ENCODE peak calls at places on chromosome 22, in six cellular contexts. K, G, S, A, V and E are unnamed samples. For H3K4me1, the result is how much of the 10 kb centered on the place peaks cover.

GRCh38 chr22:31969789-31970489 is 25.6 kb downstream of the YWHAH start:
- DNase-seq in K (peak), G (peak), S (peak), A (peak), V (peak), E (peak)

GRCh38 chr22:23218867-23219251 is 38.5 kb downstream of the BCR start:
- DNase-seq in K (peak), G (no peak), S (peak), A (no peak), V (peak), E (no peak)

GRCh38 chr22:17366830-17367229 is 2.4 kb upstream of the CECR2 start:
- DNase-seq in K (no peak), G (peak), S (peak), A (peak), V (no peak), E (no peak)

GRCh38 chr22:27775698-27776409 is 25.7 kb downstream of the MN1 start:
- DNase-seq in K (no peak), G (peak), S (no peak), A (no peak), V (no peak), E (no peak)

GRCh38 chr22:16658068-16658467 is 65.5 kb upstream of the CCT8L2 start:
- DNase-seq in K (no peak), G (no peak), S (no peak), A (no peak), V (no peak), E (no peak)

GRCh38 chr22:36510384-36510783 is 3.5 kb upstream of the FOXRED2 start:
- DNase-seq in K (no peak), G (no peak), S (peak), A (no peak), V (no peak), E (no peak)

GRCh38 chr22:42270178-42270511 is 308 bp downstream of the TCF20 start:
- DNase-seq in K (no peak), G (no peak), S (no peak), A (peak), V (peak), E (no peak)

GRCh38 chr22:37100589-37101127 is 8.9 kb downstream of the TMPRSS6 start:
- DNase-seq in K (no peak), G (no peak), S (no peak), A (no peak), V (no peak), E (no peak)

GRCh38 chr22:37930270-37930951 is 23.0 kb downstream of the C22orf23 start:
- DNase-seq in K (no peak), G (no peak), S (peak), A (no peak), V (peak), E (no peak)

GRCh38 chr22:41856484-41856883 is 23.6 kb downstream of the SREBF2 start:
- DNase-seq in K (no peak), G (no peak), S (no peak), A (no peak), V (no peak), E (no peak)

GRCh38 chr22:38258895-38259294 is 13.9 kb downstream of the TMEM184B start:
- DNase-seq in K (no peak), G (no peak), S (peak), A (no peak), V (peak), E (no peak)

GRCh38 chr22:29702931-29703594 is 16.7 kb upstream of the CABP7 start:
- DNase-seq in K (peak), G (no peak), S (no peak), A (no peak), V (no peak), E (no peak)

GRCh38 chr22:38104084-38104483 is 6.4 kb downstream of the BAIAP2L2 start:
- DNase-seq in K (no peak), G (no peak), S (no peak), A (peak), V (no peak), E (no peak)

GRCh38 chr22:19105867-19106802 is 16.1 kb downstream of the DGCR2 start:
- DNase-seq in K (peak), G (no peak), S (no peak), A (no peak), V (peak), E (no peak)

GRCh38 chr22:37633693-37634504 is 5.6 kb upstream of the SH3BP1 start:
- DNase-seq in K (peak), G (peak), S (peak), A (no peak), V (peak), E (no peak)

GRCh38 chr22:38290347-38290746 is 17.5 kb upstream of the TMEM184B start:
- DNase-seq in K (no peak), G (no peak), S (no peak), A (no peak), V (no peak), E (no peak)

GRCh38 chr22:48651036-48651890 is 1176.4 kb downstream of the BRD1 start:
- DNase-seq in K (no peak), G (no peak), S (no peak), A (peak), V (no peak), E (no peak)

GRCh38 chr22:35399114-35399677 is 744 bp upstream of the MCM5 start:
- DNase-seq in K (no peak), G (no peak), S (no peak), A (no peak), V (peak), E (no peak)

GRCh38 chr22:19401483-19401882 is 30.1 kb downstream of the HIRA start:
- DNase-seq in K (no peak), G (no peak), S (no peak), A (no peak), V (no peak), E (no peak)

GRCh38 chr22:29456211-29456671 is 17.9 kb downstream of the RFPL1 start:
- DNase-seq in K (no peak), G (no peak), S (no peak), A (no peak), V (no peak), E (no peak)

GRCh38 chr22:28837640-28838039 is 37.3 kb upstream of the XBP1 start:
- DNase-seq in K (no peak), G (no peak), S (no peak), A (no peak), V (no peak), E (no peak)

GRCh38 chr22:47630741-47631534 is 868.5 kb downstream of the TBC1D22A start:
- DNase-seq in K (peak), G (no peak), S (no peak), A (no peak), V (no peak), E (no peak)

GRCh38 chr22:47623740-47624103 is 861.3 kb downstream of the TBC1D22A start:
- DNase-seq in K (peak), G (no peak), S (no peak), A (no peak), V (no peak), E (no peak)

GRCh38 chr22:41984006-41984405 is 14.6 kb upstream of the WBP2NL start:
- DNase-seq in K (no peak), G (no peak), S (no peak), A (no peak), V (no peak), E (no peak)

GRCh38 chr22:27588273-27588672 is 213.3 kb downstream of the MN1 start:
- DNase-seq in K (no peak), G (no peak), S (no peak), A (no peak), V (peak), E (no peak)

GRCh38 chr22:32531228-32531627 is 56.6 kb downstream of the FBXO7 start:
- DNase-seq in K (no peak), G (no peak), S (no peak), A (no peak), V (no peak), E (no peak)

GRCh38 chr22:48825802-48826520 is 1001.7 kb downstream of the BRD1 start:
- DNase-seq in K (peak), G (no peak), S (no peak), A (no peak), V (no peak), E (no peak)

GRCh38 chr22:38180841-38181452 is 683 bp downstream of the PLA2G6 start:
- DNase-seq in K (peak), G (no peak), S (peak), A (no peak), V (no peak), E (no peak)

GRCh38 chr22:37561209-37562048 is 1.1 kb downstream of the CDC42EP1 start:
- DNase-seq in K (peak), G (peak), S (peak), A (peak), V (peak), E (no peak)

GRCh38 chr22:30573594-30574094 is 821 bp downstream of the GAL3ST1 start:
- DNase-seq in K (no peak), G (no peak), S (no peak), A (no peak), V (peak), E (no peak)

GRCh38 chr22:36027960-36028645 is 521 bp downstream of the RBFOX2 start:
- DNase-seq in K (no peak), G (peak), S (no peak), A (no peak), V (peak), E (no peak)

GRCh38 chr22:37545703-37546435 is 14.4 kb upstream of the CDC42EP1 start:
- DNase-seq in K (peak), G (peak), S (peak), A (no peak), V (peak), E (no peak)

GRCh38 chr22:17980638-17981051 is 43.7 kb downstream of the MICAL3 start:
- DNase-seq in K (peak), G (no peak), S (peak), A (no peak), V (no peak), E (no peak)

DNA sequence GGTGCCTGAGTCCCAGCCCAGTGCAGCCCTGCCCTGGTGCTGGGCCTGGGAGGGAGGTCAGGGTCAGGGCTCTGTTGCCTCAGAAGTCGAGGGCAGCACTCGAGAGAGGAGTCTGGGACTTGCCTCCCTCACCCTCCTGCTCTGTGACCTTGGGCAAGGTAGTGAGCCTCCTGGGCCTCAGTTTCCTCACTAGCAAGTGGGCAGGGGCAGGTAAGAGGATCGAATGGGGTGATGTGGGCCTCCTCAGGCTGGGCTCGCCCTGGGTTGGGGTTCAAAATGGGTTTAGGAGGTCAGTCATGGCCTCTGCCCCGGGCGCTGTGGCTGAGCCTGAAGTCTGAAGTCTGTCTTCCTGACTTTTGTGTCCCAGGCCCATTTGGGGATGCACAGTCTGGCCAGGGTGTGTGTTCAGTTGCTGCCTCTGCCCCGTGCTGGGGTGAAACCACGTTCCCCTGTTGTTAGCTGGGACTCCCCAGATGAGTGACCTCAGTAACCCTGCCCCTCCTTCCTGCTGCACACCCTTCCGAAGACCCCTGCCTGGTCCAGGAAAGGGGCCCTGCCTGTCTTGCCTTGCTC is 40.9 kb upstream of the CELSR1 start:
- DNase-seq in K (peak), G (no peak), S (no peak), A (no peak), V (no peak), E (no peak)
- H3K4me1 ChIP-seq in K (half or more), G (under half), S (under half), A (under half), V (half or more), E (under half)

GRCh38 chr22:39469681-39470461 is 13.1 kb downstream of the MGAT3 start:
- DNase-seq in K (no peak), G (no peak), S (no peak), A (no peak), V (no peak), E (no peak)

GRCh38 chr22:39472570-39473556 is 16.1 kb downstream of the MGAT3 start:
- DNase-seq in K (peak), G (no peak), S (no peak), A (no peak), V (no peak), E (no peak)

GRCh38 chr22:39473856-39474255 is 17.0 kb downstream of the MGAT3 start:
- DNase-seq in K (no peak), G (no peak), S (no peak), A (no peak), V (no peak), E (no peak)

GRCh38 chr22:39470462-39471335 is 13.9 kb downstream of the MGAT3 start:
- DNase-seq in K (no peak), G (no peak), S (no peak), A (no peak), V (no peak), E (no peak)

GRCh38 chr22:39471421-39472141 is 14.8 kb downstream of the MGAT3 start:
- DNase-seq in K (peak), G (no peak), S (no peak), A (no peak), V (no peak), E (no peak)
- H3K4me1 ChIP-seq in K (under half), G (half or more), S (under half), A (under half), V (under half), E (under half)

GRCh38 chr22:44706488-44706887 is 4.5 kb downstream of the PRR5 start:
- DNase-seq in K (no peak), G (no peak), S (no peak), A (no peak), V (no peak), E (no peak)

GRCh38 chr22:44703269-44703870 is 1.4 kb downstream of the PRR5 start:
- DNase-seq in K (no peak), G (no peak), S (no peak), A (no peak), V (no peak), E (no peak)

GRCh38 chr22:44704159-44705021 is 2.4 kb downstream of the PRR5 start:
- DNase-seq in K (no peak), G (no peak), S (no peak), A (no peak), V (no peak), E (no peak)

GRCh38 chr22:44707178-44707577 is 5.2 kb downstream of the PRR5 start:
- DNase-seq in K (no peak), G (no peak), S (no peak), A (no peak), V (no peak), E (no peak)

GRCh38 chr22:44705022-44705297 is 3.0 kb downstream of the PRR5 start:
- DNase-seq in K (no peak), G (no peak), S (no peak), A (no peak), V (no peak), E (no peak)
- H3K4me1 ChIP-seq in K (under half), G (under half), S (under half), A (under half), V (under half), E (under half)

DNA sequence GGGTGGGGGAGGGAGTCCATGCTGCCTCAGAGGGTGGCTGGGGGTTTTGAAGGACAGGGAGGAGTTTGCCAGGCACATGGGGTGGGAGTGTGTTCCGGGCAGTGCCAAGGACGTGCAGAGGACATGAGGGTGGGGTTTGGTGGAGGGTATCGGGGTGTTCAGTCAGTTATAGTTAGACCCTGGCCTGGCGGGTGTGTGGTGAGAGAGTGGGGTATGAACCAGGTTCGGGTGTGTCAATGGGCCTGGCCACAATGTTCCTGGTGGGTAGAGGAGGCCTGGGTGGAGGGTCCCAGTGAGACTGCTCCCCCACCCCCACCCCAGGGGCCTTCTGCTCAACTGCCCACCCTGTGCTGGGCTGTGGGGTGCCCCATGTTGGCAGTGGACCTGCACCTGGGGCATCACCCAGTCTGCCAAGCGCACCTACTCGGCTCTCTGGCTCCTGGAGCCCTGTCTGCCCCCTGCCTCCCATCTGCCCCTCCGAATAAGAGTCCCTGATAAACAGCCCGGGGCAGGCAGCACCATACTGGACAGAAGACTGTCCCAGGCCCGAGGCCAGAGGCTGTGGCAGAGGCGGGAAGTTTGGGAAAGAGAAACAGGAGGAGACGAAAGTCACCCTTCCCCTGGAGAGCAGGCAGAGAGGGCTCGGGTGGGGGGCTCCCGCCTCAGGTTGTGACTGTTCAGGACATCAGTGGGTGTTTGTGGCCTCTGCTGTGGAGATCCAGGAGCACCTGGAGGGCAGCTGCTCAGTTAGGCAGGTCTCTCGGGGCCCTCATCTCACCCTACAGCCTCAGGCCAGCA is 4.1 kb downstream of the PIM3 start:
- DNase-seq in K (peak), G (no peak), S (no peak), A (no peak), V (peak), E (no peak)
- H3K4me1 ChIP-seq in K (half or more), G (under half), S (under half), A (under half), V (half or more), E (under half)

GRCh38 chr22:49947296-49947622 is 13.3 kb upstream of the PIM3 start:
- DNase-seq in K (no peak), G (no peak), S (no peak), A (no peak), V (no peak), E (no peak)
- H3K4me1 ChIP-seq in K (under half), G (under half), S (under half), A (under half), V (half or more), E (under half)

DNA sequence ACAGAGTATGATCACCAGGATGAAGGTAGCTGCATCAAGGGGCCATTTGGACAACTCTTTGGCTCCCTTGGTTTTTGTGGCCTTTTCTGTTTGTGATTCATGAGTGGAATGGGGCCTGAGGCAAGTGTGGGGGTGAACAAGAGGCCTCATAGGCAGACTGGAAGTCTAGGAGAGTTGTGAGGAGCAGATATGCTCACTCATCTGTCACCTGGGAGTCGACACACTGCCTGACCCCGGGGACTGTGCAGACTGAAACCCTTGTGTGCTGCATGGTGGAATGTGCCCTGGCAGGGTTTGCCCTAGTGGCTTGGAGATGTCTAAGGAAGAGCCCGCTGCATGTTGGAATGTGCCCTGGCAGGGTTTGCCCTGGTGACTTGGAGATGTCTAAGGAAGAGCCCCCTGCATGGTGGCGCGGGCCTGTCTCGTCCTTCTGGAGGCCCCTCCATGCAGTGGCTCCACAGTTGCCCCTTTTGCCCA is 60.0 kb downstream of the MED15 start:
- DNase-seq in K (no peak), G (no peak), S (no peak), A (no peak), V (no peak), E (peak)
- H3K4me1 ChIP-seq in K (half or more), G (under half), S (under half), A (under half), V (under half), E (under half)

DNA sequence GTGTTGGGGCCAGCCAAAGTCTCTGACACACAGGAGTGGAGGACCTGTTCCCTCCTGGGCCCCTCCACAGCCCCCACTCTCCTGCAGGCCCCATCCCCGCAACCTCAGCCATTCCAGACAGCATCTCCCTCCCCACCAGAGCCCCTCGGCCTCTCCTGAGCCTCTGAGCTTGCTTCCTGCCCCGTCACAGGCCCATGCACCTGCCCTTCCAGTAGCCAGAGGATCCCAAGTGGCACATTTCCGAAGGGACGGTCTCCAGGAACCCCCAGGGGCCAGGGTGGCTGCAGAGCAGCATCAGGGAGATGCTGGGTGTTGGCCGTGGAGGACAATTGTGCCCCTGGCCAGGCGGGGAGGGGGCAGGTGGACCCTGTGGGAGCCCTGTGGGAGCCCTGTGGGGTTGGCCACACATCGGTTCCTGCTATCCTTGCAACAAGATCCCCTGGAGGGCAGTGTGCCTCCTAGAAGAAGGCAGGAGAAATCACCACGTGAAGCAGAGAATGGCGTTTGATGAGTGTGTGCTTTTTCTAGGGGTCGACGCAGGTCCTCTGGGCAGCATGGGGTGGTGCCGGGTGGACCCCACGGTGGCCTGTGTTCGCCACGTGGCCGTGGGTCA is 45.3 kb upstream of the PPARA start:
- DNase-seq in K (no peak), G (no peak), S (no peak), A (no peak), V (no peak), E (no peak)
- H3K4me1 ChIP-seq in K (half or more), G (under half), S (half or more), A (under half), V (half or more), E (under half)